ENCODE peak calls at places on chromosome 6, in eight cellular contexts. N is head of caudate nucleus; G is NCI-H82; J is EH; H is NAMALWA; A is activated T-cell treated with anti-CD3 and anti-CD28 coated beads, Interleukin-2, amount 50 U/mL, for 4 hours; W is progenitor cell of endocrine pancreas; E is activated CD4-positive, alpha-beta T cell treated with anti-CD3 and anti-CD28 coated beads for 24 hours. T is an unnamed sample.

GRCh38 chr6:16805190-16805860 is 44.1 kb upstream of the ATXN1 start:
- DNase-seq in E (no peak), J (no peak), N (no peak), G (peak; percentile 85), A (no peak), W (no peak), H (no peak), T (no peak)

GRCh38 chr6:1619666-1620503 is 10.2 kb downstream of the FOXC1 start:
- DNase-seq in E (no peak), H (no peak), A (no peak), W (no peak), N (no peak), G (no peak), J (no peak), T (no peak)

GRCh38 chr6:21354805-21355238 is 238.7 kb upstream of the SOX4 start:
- DNase-seq in E (no peak), A (no peak), J (no peak), W (no peak), N (no peak), H (no peak), G (no peak), T (no peak)

GRCh38 chr6:111845441-111845871 is 27.8 kb downstream of the FYN start:
- DNase-seq in H (no peak), G (no peak), A (no peak), J (no peak), E (no peak), W (no peak), N (no peak), T (no peak)

GRCh38 chr6:127198549-127198948 is 68.1 kb upstream of the RNF146 start:
- DNase-seq in J (no peak), H (no peak), A (no peak), E (no peak), W (no peak), N (no peak), G (no peak), T (peak; percentile 27)

GRCh38 chr6:33147807-33148666 is 44.2 kb downstream of the COL11A2 start:
- DNase-seq in E (no peak), H (peak; percentile 50), A (no peak), J (peak; percentile 64), W (no peak), G (peak; percentile 69), N (no peak), T (peak; percentile 58)

GRCh38 chr6:122657601-122658000 is 47.4 kb downstream of the PKIB start:
- DNase-seq in E (no peak), G (no peak), A (no peak), J (peak; percentile 7), H (no peak), N (no peak), W (no peak), T (no peak)

GRCh38 chr6:138692058-138692977 is 81.3 kb upstream of the CCDC28A start:
- DNase-seq in G (peak; percentile 72), J (peak; percentile 63), N (peak; percentile 75), A (peak; percentile 46), W (peak; percentile 81), H (peak; percentile 67), E (peak; percentile 19), T (peak; percentile 76)

GRCh38 chr6:163588211-163588919 is 173.8 kb downstream of the QKI start:
- DNase-seq in J (peak; percentile 75), N (no peak), A (no peak), E (no peak), W (no peak), G (no peak), H (no peak), T (no peak)

GRCh38 chr6:155528982-155529453 is 73.4 kb upstream of the NOX3 start:
- DNase-seq in J (peak; percentile 92), H (peak; percentile 46), A (no peak), E (no peak), W (no peak), N (no peak), G (no peak), T (peak; percentile 50)

GRCh38 chr6:39865011-39865888 is 69.0 kb downstream of the MOCS1 start:
- DNase-seq in G (peak; percentile 93), J (peak; percentile 75), N (peak; percentile 77), A (peak; percentile 50), H (peak; percentile 57), W (peak; percentile 32), E (peak; percentile 48), T (peak; percentile 79)

GRCh38 chr6:63816979-63817436 is 181.4 kb downstream of the PHF3 start:
- DNase-seq in A (no peak), G (peak; percentile 36), H (peak; percentile 16), J (peak; percentile 19), E (no peak), W (no peak), N (no peak), T (no peak)

GRCh38 chr6:157433678-157434081 is 52.7 kb downstream of the ZDHHC14 start:
- DNase-seq in J (peak; percentile 20), G (no peak), W (no peak), E (no peak), N (no peak), H (no peak), A (no peak), T (no peak)

GRCh38 chr6:112253842-112254816 is at the start of gene LAMA4:
- DNase-seq in W (peak; percentile 19), A (no peak), J (peak; percentile 80), N (peak; percentile 63), E (no peak), H (no peak), G (peak; percentile 57), T (peak; percentile 50)

GRCh38 chr6:135880066-135880972 is 28.8 kb downstream of the PDE7B start:
- DNase-seq in N (no peak), W (no peak), A (peak; percentile 29), E (peak; percentile 18), J (peak; percentile 88), H (peak; percentile 63), G (peak; percentile 7), T (no peak)

GRCh38 chr6:93496548-93496947 is 77.2 kb upstream of the EPHA7 start:
- DNase-seq in N (no peak), H (no peak), W (no peak), J (no peak), E (no peak), G (no peak), A (no peak), T (no peak)

GRCh38 chr6:137451926-137452325 is 42.3 kb downstream of the OLIG3 start:
- DNase-seq in E (no peak), N (no peak), H (no peak), A (no peak), J (peak; percentile 59), G (no peak), W (no peak), T (no peak)

GRCh38 chr6:99093781-99094180 is 146.0 kb upstream of the FBXL4 start:
- DNase-seq in H (no peak), A (no peak), N (peak; percentile 21), E (no peak), G (no peak), W (no peak), J (no peak), T (no peak)

GRCh38 chr6:128569737-128570438 is 49.5 kb upstream of the PTPRK start:
- DNase-seq in H (no peak), J (peak; percentile 97), N (no peak), A (no peak), G (no peak), E (no peak), W (no peak), T (no peak)

GRCh38 chr6:25627001-25627400 is 25.0 kb upstream of the SCGN start:
- DNase-seq in W (no peak), J (no peak), A (no peak), E (no peak), N (no peak), H (no peak), G (no peak), T (no peak)

GRCh38 chr6:49776444-49776843 is 10.6 kb downstream of the PGK2 start:
- DNase-seq in J (no peak), N (no peak), W (no peak), H (no peak), G (no peak), A (no peak), E (no peak), T (no peak)

GRCh38 chr6:115613488-115613887 is 447.2 kb downstream of the FRK start:
- DNase-seq in W (no peak), G (no peak), E (no peak), N (no peak), A (no peak), J (peak; percentile 98), H (no peak), T (no peak)

GRCh38 chr6:136582702-136583471 is 32.7 kb upstream of the MAP7 start:
- DNase-seq in A (no peak), W (no peak), E (no peak), J (peak; percentile 87), G (peak; percentile 19), N (no peak), H (peak; percentile 59), T (no peak)

GRCh38 chr6:168193816-168194701 is 115.0 kb upstream of the FRMD1 start:
- DNase-seq in E (no peak), J (no peak), W (no peak), G (peak; percentile 34), A (no peak), N (peak; percentile 14), H (no peak), T (no peak)

GRCh38 chr6:150902142-150902800 is 36.8 kb downstream of the MTHFD1L start:
- DNase-seq in N (no peak), E (no peak), A (no peak), J (no peak), W (no peak), H (no peak), G (no peak), T (no peak)

GRCh38 chr6:139863356-139863755 is 488.9 kb upstream of the CITED2 start:
- DNase-seq in G (no peak), E (no peak), J (peak; percentile 75), H (no peak), W (no peak), A (no peak), N (no peak), T (no peak)

GRCh38 chr6:43559328-43559727 is 16.5 kb downstream of the XPO5 start:
- DNase-seq in G (no peak), H (no peak), A (no peak), N (no peak), E (no peak), W (no peak), J (no peak), T (no peak)